ENCODE peak calls at places on chromosomes 13 and 19, in four cellular contexts. One of them, this sample, is unnamed.
A peak's percentile ranks its signal among the peaks of the same experiment; 100 is the strongest.

GRCh38 chr13:95298971-95299627 is 2.2 kb downstream of the ABCC4 start:
- DNase-seq in H9: no peak
- DNase-seq in psoas muscle: no peak
- DNase-seq in tibial artery: no peak
- DNase-seq in this sample: no peak

GRCh38 chr13:110161112-110161897 is 145.7 kb downstream of the COL4A1 start:
- DNase-seq in H9: no peak
- DNase-seq in psoas muscle: no peak
- DNase-seq in tibial artery: no peak
- DNase-seq in this sample: no peak

GRCh38 chr13:39776439-39776838 is 121.0 kb downstream of the COG6 start:
- DNase-seq in H9: no peak
- DNase-seq in psoas muscle: no peak
- DNase-seq in tibial artery: no peak
- DNase-seq in this sample: no peak

GRCh38 chr13:99331881-99332293 is 24.7 kb upstream of the GPR183 start:
- DNase-seq in H9: no peak
- DNase-seq in psoas muscle: no peak
- DNase-seq in tibial artery: no peak
- DNase-seq in this sample: no peak

GRCh38 chr13:59890064-59890463 is 273.7 kb downstream of the DIAPH3 start:
- DNase-seq in H9: no peak
- DNase-seq in psoas muscle: no peak
- DNase-seq in tibial artery: no peak
- DNase-seq in this sample: no peak

GRCh38 chr19:50332014-50332263 is 2.8 kb upstream of the KCNC3 start:
- DNase-seq in H9: no peak
- DNase-seq in psoas muscle: no peak
- DNase-seq in tibial artery: no peak
- DNase-seq in this sample: no peak

GRCh38 chr19:8702350-8702749 is 3.8 kb upstream of the ACTL9 start:
- DNase-seq in H9: no peak
- DNase-seq in psoas muscle: no peak
- DNase-seq in tibial artery: no peak
- DNase-seq in this sample: no peak

GRCh38 chr19:46180701-46181385 is 32.8 kb downstream of the IGFL2 start:
- DNase-seq in H9: no peak
- DNase-seq in psoas muscle: no peak
- DNase-seq in tibial artery: no peak
- DNase-seq in this sample: no peak

GRCh38 chr13:31807090-31807541 is 67.8 kb downstream of the RXFP2 start:
- DNase-seq in H9: no peak
- DNase-seq in psoas muscle: no peak
- DNase-seq in tibial artery: no peak
- DNase-seq in this sample: no peak

GRCh38 chr19:426725-427445 is 17.9 kb upstream of the C2CD4C start:
- DNase-seq in H9: no peak
- DNase-seq in psoas muscle: no peak
- DNase-seq in tibial artery: no peak
- DNase-seq in this sample: no peak

GRCh38 chr19:38375098-38375493 is 725 bp downstream of the PSMD8 start:
- DNase-seq in H9: no peak
- DNase-seq in psoas muscle: no peak
- DNase-seq in tibial artery: no peak
- DNase-seq in this sample: no peak

GRCh38 chr13:107650081-107650701 is 565.1 kb downstream of the LIG4 start:
- DNase-seq in H9: peak; percentile 78
- DNase-seq in psoas muscle: peak; percentile 33
- DNase-seq in tibial artery: peak; percentile 20
- DNase-seq in this sample: peak; percentile 76

GRCh38 chr13:57846600-57847173 is 215.1 kb downstream of the PCDH17 start:
- DNase-seq in H9: no peak
- DNase-seq in psoas muscle: no peak
- DNase-seq in tibial artery: no peak
- DNase-seq in this sample: no peak

GRCh38 chr13:23772717-23773116 is 116.5 kb downstream of the MIPEP start:
- DNase-seq in H9: no peak
- DNase-seq in psoas muscle: no peak
- DNase-seq in tibial artery: no peak
- DNase-seq in this sample: no peak

GRCh38 chr13:105846923-105847322 is 688.5 kb downstream of the EFNB2 start:
- DNase-seq in H9: no peak
- DNase-seq in psoas muscle: no peak
- DNase-seq in tibial artery: no peak
- DNase-seq in this sample: no peak

GRCh38 chr19:27746691-27747380 is 1466.1 kb downstream of the UQCRFS1 start:
- DNase-seq in H9: peak; percentile 70
- DNase-seq in psoas muscle: peak; percentile 19
- DNase-seq in tibial artery: peak; percentile 19
- DNase-seq in this sample: peak; percentile 30

GRCh38 chr13:102555914-102556553 is 40.8 kb upstream of the TPP2 start:
- DNase-seq in H9: no peak
- DNase-seq in psoas muscle: no peak
- DNase-seq in tibial artery: no peak
- DNase-seq in this sample: no peak

GRCh38 chr13:108357228-108357627 is 87.7 kb downstream of the TNFSF13B start:
- DNase-seq in H9: no peak
- DNase-seq in psoas muscle: no peak
- DNase-seq in tibial artery: no peak
- DNase-seq in this sample: no peak

GRCh38 chr13:113935081-113935511 is 38.8 kb downstream of the C13orf46 start:
- DNase-seq in H9: peak; percentile 53
- DNase-seq in psoas muscle: no peak
- DNase-seq in tibial artery: peak; percentile 53
- DNase-seq in this sample: peak; percentile 26

GRCh38 chr19:51251453-51251790 is 542 bp downstream of the SIGLECL1 start:
- DNase-seq in H9: no peak
- DNase-seq in psoas muscle: no peak
- DNase-seq in tibial artery: no peak
- DNase-seq in this sample: no peak

GRCh38 chr19:38478273-38478971 is 44.9 kb downstream of the RYR1 start:
- DNase-seq in H9: peak; percentile 56
- DNase-seq in psoas muscle: no peak
- DNase-seq in tibial artery: no peak
- DNase-seq in this sample: no peak

GRCh38 chr19:55014714-55015113 is 23.4 kb downstream of the GP6 start:
- DNase-seq in H9: no peak
- DNase-seq in psoas muscle: no peak
- DNase-seq in tibial artery: no peak
- DNase-seq in this sample: no peak

GRCh38 chr13:23984541-23984940 is 87.2 kb upstream of the C1QTNF9B start:
- DNase-seq in H9: no peak
- DNase-seq in psoas muscle: no peak
- DNase-seq in tibial artery: no peak
- DNase-seq in this sample: no peak

GRCh38 chr19:50508850-50509190 is 2.2 kb downstream of the JOSD2 start:
- DNase-seq in H9: no peak
- DNase-seq in psoas muscle: no peak
- DNase-seq in tibial artery: no peak
- DNase-seq in this sample: no peak

GRCh38 chr13:50449465-50449864 is 394.0 kb downstream of the DLEU7 start:
- DNase-seq in H9: no peak
- DNase-seq in psoas muscle: no peak
- DNase-seq in tibial artery: no peak
- DNase-seq in this sample: no peak

GRCh38 chr19:19635313-19635702 is 7.3 kb upstream of the LPAR2 start:
- DNase-seq in H9: no peak
- DNase-seq in psoas muscle: no peak
- DNase-seq in tibial artery: no peak
- DNase-seq in this sample: no peak

GRCh38 chr19:11749751-11750150 is 11.0 kb upstream of the ZNF823 start:
- DNase-seq in H9: no peak
- DNase-seq in psoas muscle: no peak
- DNase-seq in tibial artery: no peak
- DNase-seq in this sample: no peak

GRCh38 chr19:18978616-18979015 is 37.6 kb upstream of the HOMER3 start:
- DNase-seq in H9: no peak
- DNase-seq in psoas muscle: no peak
- DNase-seq in tibial artery: no peak
- DNase-seq in this sample: no peak

GRCh38 chr13:111123649-111124048 is 8.5 kb downstream of the ARHGEF7 start:
- DNase-seq in H9: no peak
- DNase-seq in psoas muscle: no peak
- DNase-seq in tibial artery: no peak
- DNase-seq in this sample: no peak

GRCh38 chr19:57351867-57352266 is 796 bp downstream of the ZNF304 start:
- DNase-seq in H9: no peak
- DNase-seq in psoas muscle: no peak
- DNase-seq in tibial artery: no peak
- DNase-seq in this sample: no peak

GRCh38 chr13:30145709-30146367 is 161.5 kb downstream of the KATNAL1 start:
- DNase-seq in H9: no peak
- DNase-seq in psoas muscle: no peak
- DNase-seq in tibial artery: no peak
- DNase-seq in this sample: no peak

GRCh38 chr19:39381910-39382611 is 8.8 kb downstream of the PAF1 start:
- DNase-seq in H9: no peak
- DNase-seq in psoas muscle: no peak
- DNase-seq in tibial artery: no peak
- DNase-seq in this sample: no peak

GRCh38 chr13:43270043-43270830 is 246.9 kb downstream of the DNAJC15 start:
- DNase-seq in H9: no peak
- DNase-seq in psoas muscle: no peak
- DNase-seq in tibial artery: no peak
- DNase-seq in this sample: no peak

GRCh38 chr13:111115051-111115840 is at the start of gene ARHGEF7:
- DNase-seq in H9: no peak
- DNase-seq in psoas muscle: no peak
- DNase-seq in tibial artery: no peak
- DNase-seq in this sample: peak; percentile 65

GRCh38 chr13:109483369-109483768 is 303.0 kb downstream of the IRS2 start:
- DNase-seq in H9: no peak
- DNase-seq in psoas muscle: no peak
- DNase-seq in tibial artery: no peak
- DNase-seq in this sample: no peak

GRCh38 chr19:19185853-19186728 is 5.9 kb downstream of the BORCS8 start:
- DNase-seq in H9: peak; percentile 91
- DNase-seq in psoas muscle: no peak
- DNase-seq in tibial artery: no peak
- DNase-seq in this sample: peak; percentile 59

GRCh38 chr13:106416645-106417044 is 118.8 kb downstream of the EFNB2 start:
- DNase-seq in H9: no peak
- DNase-seq in psoas muscle: no peak
- DNase-seq in tibial artery: no peak
- DNase-seq in this sample: no peak

GRCh38 chr19:48630289-48631036 is 6.7 kb downstream of the DBP start:
- DNase-seq in H9: peak; percentile 79
- DNase-seq in psoas muscle: peak; percentile 68
- DNase-seq in tibial artery: peak; percentile 74
- DNase-seq in this sample: no peak

GRCh38 chr19:58513213-58513693 is 1.5 kb upstream of the SLC27A5 start:
- DNase-seq in H9: no peak
- DNase-seq in psoas muscle: no peak
- DNase-seq in tibial artery: no peak
- DNase-seq in this sample: no peak

GRCh38 chr19:58515259-58515658 is 3.5 kb upstream of the SLC27A5 start:
- DNase-seq in H9: no peak
- DNase-seq in psoas muscle: no peak
- DNase-seq in tibial artery: no peak
- DNase-seq in this sample: no peak

GRCh38 chr19:58511353-58512208 is at the start of gene SLC27A5:
- DNase-seq in H9: no peak
- DNase-seq in psoas muscle: no peak
- DNase-seq in tibial artery: no peak
- DNase-seq in this sample: no peak

GRCh38 chr19:58514564-58515020 is 2.8 kb upstream of the SLC27A5 start:
- DNase-seq in H9: no peak
- DNase-seq in psoas muscle: no peak
- DNase-seq in tibial artery: no peak
- DNase-seq in this sample: no peak

GRCh38 chr19:58513694-58514563 is 2.1 kb upstream of the SLC27A5 start:
- DNase-seq in H9: peak; percentile 95
- DNase-seq in psoas muscle: peak; percentile 92
- DNase-seq in tibial artery: peak; percentile 51
- DNase-seq in this sample: peak; percentile 97
- TF ChIP-seq CTCF in H9: peak; percentile 99
- TF ChIP-seq CTCF in psoas muscle: peak; percentile 89
- TF ChIP-seq CTCF in tibial artery: peak; percentile 73
- TF ChIP-seq CTCF in this sample: peak; percentile 93

GRCh38 chr19:3343619-3344502 is 22.5 kb upstream of the NFIC start:
- DNase-seq in H9: peak; percentile 62
- DNase-seq in psoas muscle: peak; percentile 87
- DNase-seq in tibial artery: peak; percentile 97
- DNase-seq in this sample: no peak
- TF ChIP-seq CTCF in H9: no peak
- TF ChIP-seq CTCF in psoas muscle: no peak
- TF ChIP-seq CTCF in tibial artery: peak; percentile 49
- TF ChIP-seq CTCF in this sample: no peak

GRCh38 chr19:40474737-40475136 is 7.9 kb downstream of the SPTBN4 start:
- DNase-seq in H9: no peak
- DNase-seq in psoas muscle: no peak
- DNase-seq in tibial artery: no peak
- DNase-seq in this sample: no peak
- TF ChIP-seq CTCF in H9: no peak
- TF ChIP-seq CTCF in psoas muscle: no peak
- TF ChIP-seq CTCF in tibial artery: no peak
- TF ChIP-seq CTCF in this sample: no peak

GRCh38 chr19:6752257-6753177 is 13.0 kb downstream of the TRIP10 start:
- DNase-seq in H9: peak; percentile 95
- DNase-seq in psoas muscle: no peak
- DNase-seq in tibial artery: no peak
- DNase-seq in this sample: peak; percentile 66
- TF ChIP-seq CTCF in H9: no peak
- TF ChIP-seq CTCF in psoas muscle: no peak
- TF ChIP-seq CTCF in tibial artery: no peak
- TF ChIP-seq CTCF in this sample: no peak

GRCh38 chr13:47455581-47455980 is 545.5 kb downstream of the SUCLA2 start:
- DNase-seq in H9: no peak
- DNase-seq in psoas muscle: no peak
- DNase-seq in tibial artery: no peak
- DNase-seq in this sample: no peak
- TF ChIP-seq CTCF in H9: peak; percentile 51
- TF ChIP-seq CTCF in psoas muscle: no peak
- TF ChIP-seq CTCF in tibial artery: no peak
- TF ChIP-seq CTCF in this sample: no peak

This sample was measured in nephron progenitor cell.